ENCODE peak calls at places on chromosome 12, in six cellular contexts. M, Q, Y, P, J and N are unnamed samples.

GRCh38 chr12:56104815-56105476 is 587 bp downstream of the PA2G4 start:
- DNase-seq in J (peak; percentile 13), P (no peak), Q (no peak), M (no peak), Y (no peak), N (no peak)

GRCh38 chr12:2637371-2637770 is 157.4 kb upstream of the FKBP4 start:
- DNase-seq in P (no peak), Q (no peak), J (no peak), M (no peak), Y (no peak), N (no peak)

GRCh38 chr12:121795029-121795977 is 1.8 kb upstream of the RHOF start:
- DNase-seq in Q (peak; percentile 81), Y (peak; percentile 87), M (no peak), J (peak; percentile 89), P (no peak), N (peak; percentile 67)

GRCh38 chr12:78863482-78864427 is 819 bp upstream of the SYT1 start:
- DNase-seq in M (peak; percentile 65), P (no peak), J (peak; percentile 53), Q (peak; percentile 81), Y (peak; percentile 56), N (peak; percentile 86)

GRCh38 chr12:116323696-116324386 is 46.3 kb upstream of the MED13L start:
- DNase-seq in Y (no peak), P (no peak), Q (no peak), M (no peak), J (no peak), N (no peak)

GRCh38 chr12:131981388-131981787 is 31.6 kb downstream of the EP400 start:
- DNase-seq in Y (no peak), Q (no peak), J (no peak), M (no peak), P (no peak), N (no peak)

GRCh38 chr12:87518508-87518907 is 510.7 kb downstream of the C12orf50 start:
- DNase-seq in M (peak; percentile 82), Q (no peak), P (no peak), J (no peak), Y (no peak), N (peak; percentile 60)

GRCh38 chr12:122004633-122005071 is 17.0 kb upstream of the BCL7A start:
- DNase-seq in M (no peak), J (no peak), Q (no peak), Y (no peak), P (no peak), N (no peak)

GRCh38 chr12:123761841-123762714 is at the start of gene DNAH10:
- DNase-seq in P (no peak), M (peak; percentile 6), J (no peak), Q (peak; percentile 92), Y (peak; percentile 43), N (no peak)

GRCh38 chr12:88035271-88035906 is 6.2 kb upstream of the C12orf50 start:
- DNase-seq in J (peak; percentile 88), P (no peak), Y (peak; percentile 85), Q (peak; percentile 93), M (peak; percentile 78), N (peak; percentile 80)

GRCh38 chr12:26360062-26360461 is 164.7 kb downstream of the SSPN start:
- DNase-seq in Q (no peak), J (no peak), Y (no peak), M (no peak), P (no peak), N (no peak)

GRCh38 chr12:116365114-116365513 is 87.6 kb upstream of the MED13L start:
- DNase-seq in Q (no peak), M (no peak), P (no peak), Y (no peak), J (peak; percentile 31), N (no peak)

GRCh38 chr12:5511644-5512584 is 80.0 kb downstream of the NTF3 start:
- DNase-seq in M (no peak), Y (no peak), P (no peak), Q (peak; percentile 62), J (peak; percentile 6), N (no peak)

GRCh38 chr12:87841935-87842334 is 187.3 kb downstream of the C12orf50 start:
- DNase-seq in J (no peak), P (no peak), Q (no peak), Y (no peak), M (no peak), N (no peak)

GRCh38 chr12:58176296-58176869 is 235.0 kb downstream of the ATP23 start:
- DNase-seq in M (peak; percentile 3), P (no peak), Y (peak; percentile 5), J (peak; percentile 85), Q (peak; percentile 78), N (peak; percentile 6)

GRCh38 chr12:52149182-52149641 is 42.6 kb downstream of the KRT80 start:
- DNase-seq in J (no peak), Y (no peak), P (no peak), Q (no peak), M (no peak), N (no peak)

GRCh38 chr12:90280564-90281058 is 572.0 kb upstream of the ATP2B1 start:
- DNase-seq in M (peak; percentile 63), Q (no peak), Y (no peak), J (no peak), P (no peak), N (peak; percentile 30)

GRCh38 chr12:18250313-18250916 is 10.9 kb upstream of the PIK3C2G start:
- DNase-seq in J (peak; percentile 75), P (no peak), Y (peak; percentile 21), Q (peak; percentile 88), M (peak; percentile 39), N (peak; percentile 58)

GRCh38 chr12:48004039-48004940 is at the start of gene COL2A1:
- DNase-seq in Y (no peak), P (no peak), Q (peak; percentile 92), J (peak; percentile 27), M (no peak), N (peak; percentile 17)

GRCh38 chr12:105729931-105730330 is 399.4 kb downstream of the C12orf75 start:
- DNase-seq in Q (no peak), Y (no peak), J (no peak), P (no peak), M (peak; percentile 74), N (no peak)

GRCh38 chr12:92593734-92594402 is 108.9 kb upstream of the PLEKHG7 start:
- DNase-seq in J (peak; percentile 93), P (peak; percentile 98), Q (no peak), Y (no peak), M (peak; percentile 94), N (peak; percentile 99)

GRCh38 chr12:94074970-94075695 is 73.2 kb upstream of the PLXNC1 start:
- DNase-seq in Q (peak; percentile 62), J (peak; percentile 79), Y (no peak), M (peak; percentile 85), P (no peak), N (peak; percentile 79)
- H2AFZ ChIP-seq in Q (peak overlapping the region; percentile 38), J (peak overlapping the region; percentile 63), Y (no peak overlapping the region), M (peak overlapping the region; percentile 37), P (no peak overlapping the region), N (no peak overlapping the region)

GRCh38 chr12:54005853-54006699 is 2.7 kb upstream of the HOXC8 start:
- DNase-seq in Y (peak; percentile 85), J (peak; percentile 91), P (no peak), Q (peak; percentile 96), M (peak; percentile 20), N (peak; percentile 59)
- TF ChIP-seq EZH2 in Y (no peak), J (no peak), P (no peak), Q (peak; percentile 97), M (peak; percentile 68), N (no peak)

DNA sequence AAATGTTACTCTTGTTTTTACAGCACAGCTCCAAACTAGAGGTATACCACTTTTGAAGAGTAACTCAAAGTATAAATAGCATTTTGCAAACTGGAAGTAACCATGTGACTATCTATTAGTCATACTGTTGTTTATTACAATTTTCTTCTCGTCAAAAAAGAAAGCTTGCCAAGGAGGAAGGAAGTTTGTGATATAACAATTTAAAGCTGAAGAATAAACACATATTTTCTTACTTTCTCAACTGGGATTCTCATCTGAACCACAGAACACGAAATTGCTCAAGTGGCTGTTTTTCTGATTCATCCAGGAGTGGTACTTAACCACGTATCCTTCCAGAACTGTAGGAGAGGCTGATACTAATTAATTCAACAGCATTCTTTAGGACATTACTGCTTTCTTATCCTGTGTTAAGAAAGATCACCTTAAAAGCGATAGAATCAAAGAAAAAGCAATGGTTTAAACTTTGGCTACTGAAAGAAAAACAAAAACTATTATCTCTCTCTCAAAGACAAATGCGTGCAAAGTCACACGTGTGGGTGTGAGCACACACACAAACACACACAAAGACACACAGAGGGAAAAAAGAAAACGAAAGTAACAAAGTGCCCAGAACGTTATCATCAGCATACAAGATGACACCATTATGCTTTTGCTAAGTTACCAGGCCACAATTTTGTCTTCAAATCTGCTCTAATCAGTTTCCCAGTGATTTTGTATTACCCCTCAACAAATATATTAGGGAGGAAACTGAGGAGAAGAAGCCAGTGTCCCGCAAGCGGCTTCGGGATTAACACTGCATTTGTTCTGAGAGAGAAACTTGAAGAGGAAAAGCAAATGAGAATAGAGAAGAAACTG is at the start of gene CLEC2B:
- DNase-seq in P (peak; percentile 44), Q (peak; percentile 16), M (peak; percentile 76), Y (peak; percentile 18), J (peak; percentile 69), N (peak; percentile 92)
- H3K27ac ChIP-seq in P (peak within 1 kb of the TSS; percentile 89), Q (no peak within 1 kb of the TSS), M (peak within 1 kb of the TSS; percentile 54), Y (peak within 1 kb of the TSS; percentile 63), J (no peak within 1 kb of the TSS), N (peak within 1 kb of the TSS; percentile 70)

GRCh38 chr12:114408881-114409795 is 3.2 kb upstream of the TBX5 start:
- DNase-seq in Q (peak; percentile 64), J (no peak), P (no peak), M (no peak), Y (no peak), N (no peak)

GRCh38 chr12:114409796-114410520 is 4.0 kb upstream of the TBX5 start:
- DNase-seq in M (no peak), J (no peak), Q (no peak), Y (no peak), P (no peak), N (no peak)

GRCh38 chr12:114407034-114407420 is 1.1 kb upstream of the TBX5 start:
- DNase-seq in Y (no peak), J (no peak), Q (no peak), M (no peak), P (no peak), N (no peak)

GRCh38 chr12:114407566-114408411 is 1.8 kb upstream of the TBX5 start:
- DNase-seq in Y (no peak), Q (no peak), J (no peak), M (no peak), P (no peak), N (no peak)

GRCh38 chr12:114408415-114408814 is 2.5 kb upstream of the TBX5 start:
- DNase-seq in Q (no peak), J (no peak), P (no peak), Y (no peak), M (no peak), N (no peak)
- H2AFZ ChIP-seq in Q (no peak overlapping the region), J (no peak overlapping the region), P (no peak overlapping the region), Y (no peak overlapping the region), M (no peak overlapping the region), N (no peak overlapping the region)

GRCh38 chr12:31117203-31118011 is 43.7 kb downstream of the DDX11 start:
- DNase-seq in J (peak; percentile 61), Q (peak; percentile 86), P (no peak), M (peak; percentile 8), Y (peak; percentile 44), N (peak; percentile 39)
- TF ChIP-seq EZH2 in J (no peak), Q (peak; percentile 70), P (no peak), M (no peak), Y (no peak), N (no peak)

GRCh38 chr12:386651-387050 is 2.5 kb downstream of the KDM5A start:
- DNase-seq in M (peak; percentile 63), P (no peak), J (peak; percentile 37), Q (no peak), Y (no peak), N (peak; percentile 57)
- H3K27ac ChIP-seq in M (peak overlapping the region; percentile 96), P (peak overlapping the region; percentile 97), J (no peak overlapping the region), Q (no peak overlapping the region), Y (no peak overlapping the region), N (peak overlapping the region; percentile 89)